ENCODE peak calls at places on chromosomes 2 and 18, in five cellular contexts. N is brain microvascular endothelial cell; F is coronary artery; Z is T-helper 2 cell treated with Interferon-gamma antibody and Interleukin-4, amounts not matched to agents 5 μg/mL and 100 μg/mL, for 36 hours; V is stimulated activated CD8-positive, alpha-beta memory T cell treated with anti-CD3 and anti-CD28 coated beads, Interleukin-7, amount 100 ng/mL, for 1 hour. K is an unnamed sample.

GRCh38 chr2:84894131-84894586 is 11.3 kb upstream of the TMSB10 start:
- DNase-seq in N (no peak), F (no peak), Z (no peak), V (no peak), K (no peak)

GRCh38 chr2:168816369-168816768 is 13.9 kb downstream of the NOSTRIN start:
- DNase-seq in N (peak; percentile 76), F (no peak), Z (no peak), V (no peak), K (no peak)

GRCh38 chr2:61647044-61647443 is 108.9 kb upstream of the XPO1 start:
- DNase-seq in N (peak; percentile 25), F (no peak), Z (no peak), V (no peak), K (no peak)

GRCh38 chr2:169462896-169463695 is 16.2 kb upstream of the BBS5 start:
- DNase-seq in N (peak; percentile 81), F (no peak), Z (no peak), V (no peak), K (no peak)

GRCh38 chr2:240322991-240323390 is 112.5 kb upstream of the GPC1 start:
- DNase-seq in N (no peak), F (no peak), Z (no peak), V (no peak), K (no peak)

GRCh38 chr2:236583621-236584203 is 14.1 kb downstream of the ACKR3 start:
- DNase-seq in N (no peak), F (no peak), Z (no peak), V (no peak), K (no peak)

GRCh38 chr2:239321596-239322413 is 79.0 kb downstream of the HDAC4 start:
- DNase-seq in N (no peak), F (no peak), Z (peak; percentile 78), V (no peak), K (peak; percentile 75)

GRCh38 chr2:23564618-23564967 is 179.6 kb downstream of the KLHL29 start:
- DNase-seq in N (no peak), F (no peak), Z (no peak), V (no peak), K (no peak)

GRCh38 chr2:240688563-240688919 is 3.1 kb upstream of the AQP12A start:
- DNase-seq in N (no peak), F (peak; percentile 47), Z (peak; percentile 2), V (no peak), K (no peak)

GRCh38 chr2:29462293-29462692 is 347.1 kb downstream of the CLIP4 start:
- DNase-seq in N (peak; percentile 60), F (no peak), Z (no peak), V (no peak), K (no peak)

GRCh38 chr2:5365871-5366461 is 326.2 kb upstream of the SOX11 start:
- DNase-seq in N (peak; percentile 70), F (no peak), Z (peak; percentile 43), V (no peak), K (no peak)

GRCh38 chr2:156192468-156192867 is 140.1 kb downstream of the NR4A2 start:
- DNase-seq in N (no peak), F (no peak), Z (no peak), V (no peak), K (no peak)

GRCh38 chr2:237256845-237257244 is 157.1 kb downstream of the COL6A3 start:
- DNase-seq in N (peak; percentile 30), F (no peak), Z (no peak), V (no peak), K (no peak)

GRCh38 chr18:6576706-6577375 is 152.7 kb upstream of the ARHGAP28 start:
- DNase-seq in N (no peak), F (no peak), Z (no peak), V (no peak), K (no peak)

GRCh38 chr18:48657446-48658120 is 118.8 kb downstream of the CTIF start:
- DNase-seq in N (peak; percentile 69), F (no peak), Z (no peak), V (no peak), K (no peak)

GRCh38 chr18:23619388-23619873 is 33.1 kb upstream of the NPC1 start:
- DNase-seq in N (no peak), F (no peak), Z (no peak), V (no peak), K (no peak)

GRCh38 chr2:80429251-80429650 is 124.7 kb upstream of the LRRTM1 start:
- DNase-seq in N (no peak), F (no peak), Z (no peak), V (no peak), K (no peak)

GRCh38 chr2:162591403-162592083 is 247.0 kb downstream of the KCNH7 start:
- DNase-seq in N (peak; percentile 35), F (no peak), Z (no peak), V (no peak), K (no peak)

GRCh38 chr2:128362889-128363228 is 44.2 kb upstream of the HS6ST1 start:
- DNase-seq in N (peak; percentile 71), F (peak; percentile 78), Z (no peak), V (no peak), K (no peak)

GRCh38 chr2:27356056-27356381 is 545 bp downstream of the GTF3C2 start:
- DNase-seq in N (peak; percentile 49), F (no peak), Z (no peak), V (peak; percentile 11), K (peak; percentile 75)

GRCh38 chr2:58428553-58429284 is 187.6 kb upstream of the FANCL start:
- DNase-seq in N (no peak), F (no peak), Z (no peak), V (no peak), K (no peak)

GRCh38 chr2:241804326-241805276 is 4.4 kb upstream of the NEU4 start:
- DNase-seq in N (peak; percentile 12), F (peak; percentile 68), Z (no peak), V (no peak), K (no peak)

K was measured in natural killer cell treated with Interleukin-12 subunit alpha and Interleukin-12 subunit beta and Interleukin-15 and Interleukin-18, amount 100 ng/mL, for 72 hours.